ENCODE peak calls at places on chromosomes 13 and 19, in five cellular contexts. L, A, J, X and D are unnamed samples.

GRCh38 chr13:36133950-36134349 is 2.8 kb upstream of the DCLK1 start:
- DNase-seq in L (no peak), J (no peak), A (no peak), X (no peak), D (no peak)

GRCh38 chr19:48868196-48868886 is at the start of gene PLEKHA4:
- DNase-seq in X (peak; percentile 54), A (no peak), L (no peak), J (no peak), D (peak; percentile 90)

GRCh38 chr13:99540530-99540929 is 39.3 kb downstream of the TM9SF2 start:
- DNase-seq in L (no peak), X (no peak), J (no peak), A (no peak), D (no peak)

GRCh38 chr13:53068841-53069520 is 40.4 kb downstream of the OLFM4 start:
- DNase-seq in A (no peak), X (no peak), L (no peak), J (no peak), D (no peak)

GRCh38 chr19:38731654-38732301 is 12.5 kb downstream of the CAPN12 start:
- DNase-seq in X (no peak), L (no peak), J (no peak), A (no peak), D (no peak)

GRCh38 chr13:107650081-107650701 is 565.1 kb downstream of the LIG4 start:
- DNase-seq in A (no peak), L (no peak), X (peak; percentile 1), J (no peak), D (peak; percentile 61)

GRCh38 chr13:74129500-74130144 is 4.6 kb downstream of the KLF12 start:
- DNase-seq in L (peak; percentile 19), A (peak; percentile 64), J (peak; percentile 56), X (peak; percentile 6), D (peak; percentile 63)

GRCh38 chr13:45321230-45321629 is 19.8 kb downstream of the TPT1 start:
- DNase-seq in A (no peak), L (no peak), J (no peak), X (no peak), D (no peak)

GRCh38 chr13:111424134-111424533 is 103.7 kb downstream of the TEX29 start:
- DNase-seq in A (no peak), L (no peak), J (no peak), X (no peak), D (no peak)

GRCh38 chr13:46146898-46147297 is 35.1 kb downstream of the LCP1 start:
- DNase-seq in L (no peak), J (no peak), A (no peak), X (peak; percentile 29), D (peak; percentile 5)

GRCh38 chr13:70088926-70089325 is 18.7 kb upstream of the ATXN8OS start:
- DNase-seq in X (no peak), J (no peak), A (no peak), L (no peak), D (no peak)

GRCh38 chr13:96551540-96551939 is 442.7 kb downstream of the OXGR1 start:
- DNase-seq in J (no peak), X (no peak), A (no peak), L (no peak), D (peak; percentile 17)

GRCh38 chr13:94192576-94192975 is 286.9 kb downstream of the DCT start:
- DNase-seq in X (peak; percentile 12), L (no peak), A (no peak), J (no peak), D (peak; percentile 10)

GRCh38 chr19:39047076-39047475 is 14.7 kb upstream of the FBXO27 start:
- DNase-seq in L (no peak), J (no peak), A (no peak), X (no peak), D (no peak)

GRCh38 chr13:98839826-98840769 is 87.6 kb upstream of the SLC15A1 start:
- DNase-seq in X (peak; percentile 26), A (peak; percentile 8), L (peak; percentile 9), J (peak; percentile 13), D (peak; percentile 62)

GRCh38 chr13:41916173-41916954 is 44.5 kb downstream of the VWA8 start:
- DNase-seq in A (peak; percentile 12), X (peak; percentile 82), L (no peak), J (peak; percentile 40), D (no peak)

GRCh38 chr13:75802161-75802560 is 166.0 kb downstream of the LMO7 start:
- DNase-seq in J (peak; percentile 9), X (no peak), L (no peak), A (no peak), D (no peak)

GRCh38 chr13:97298816-97299215 is 76.7 kb downstream of the MBNL2 start:
- DNase-seq in L (no peak), J (no peak), X (no peak), A (no peak), D (no peak)

GRCh38 chr19:42386974-42387707 is 3.0 kb downstream of the CNFN start:
- DNase-seq in L (peak; percentile 56), X (peak; percentile 83), J (peak; percentile 58), A (peak; percentile 66), D (peak; percentile 84)

GRCh38 chr19:44686896-44687295 is 12.1 kb upstream of the CEACAM16 start:
- DNase-seq in L (no peak), J (no peak), A (no peak), X (no peak), D (no peak)

GRCh38 chr13:42880241-42880640 is 98.9 kb downstream of the FAM216B start:
- DNase-seq in L (no peak), J (no peak), X (no peak), A (no peak), D (no peak)

GRCh38 chr19:7894612-7895309 is 6.5 kb downstream of the LRRC8E start:
- DNase-seq in J (no peak), L (no peak), A (no peak), X (no peak), D (no peak)

GRCh38 chr19:29694669-29695627 is 20.1 kb downstream of the C19orf12 start:
- DNase-seq in J (peak; percentile 81), A (peak; percentile 82), X (peak; percentile 26), L (peak; percentile 78), D (peak; percentile 80)

GRCh38 chr13:99605417-99606321 is 104.4 kb downstream of the TM9SF2 start:
- DNase-seq in L (peak; percentile 16), J (no peak), X (no peak), A (no peak), D (peak; percentile 34)

GRCh38 chr19:16143399-16144215 is at the start of gene HSH2D:
- DNase-seq in X (peak; percentile 78), J (peak; percentile 81), L (peak; percentile 65), A (peak; percentile 76), D (no peak)

GRCh38 chr19:55368701-55369563 is 1.3 kb downstream of the IL11 start:
- DNase-seq in L (no peak), A (no peak), J (no peak), X (peak; percentile 57), D (peak; percentile 66)

GRCh38 chr13:96988441-96988840 is 5.8 kb downstream of the OXGR1 start:
- DNase-seq in X (no peak), L (no peak), J (no peak), A (no peak), D (no peak)

GRCh38 chr19:29678484-29679106 is 13.3 kb downstream of the PLEKHF1 start:
- DNase-seq in A (no peak), J (no peak), L (no peak), X (no peak), D (peak; percentile 62)

GRCh38 chr19:10888421-10888866 is 17.1 kb downstream of the CARM1 start:
- DNase-seq in L (no peak), X (no peak), A (no peak), J (no peak), D (no peak)

GRCh38 chr13:69856331-69856730 is 251.3 kb upstream of the ATXN8OS start:
- DNase-seq in X (no peak), L (no peak), A (no peak), J (no peak), D (no peak)

GRCh38 chr13:43787998-43788397 is 1.2 kb upstream of the ENOX1 start:
- DNase-seq in L (no peak), J (no peak), A (no peak), X (no peak), D (no peak)

DNA sequence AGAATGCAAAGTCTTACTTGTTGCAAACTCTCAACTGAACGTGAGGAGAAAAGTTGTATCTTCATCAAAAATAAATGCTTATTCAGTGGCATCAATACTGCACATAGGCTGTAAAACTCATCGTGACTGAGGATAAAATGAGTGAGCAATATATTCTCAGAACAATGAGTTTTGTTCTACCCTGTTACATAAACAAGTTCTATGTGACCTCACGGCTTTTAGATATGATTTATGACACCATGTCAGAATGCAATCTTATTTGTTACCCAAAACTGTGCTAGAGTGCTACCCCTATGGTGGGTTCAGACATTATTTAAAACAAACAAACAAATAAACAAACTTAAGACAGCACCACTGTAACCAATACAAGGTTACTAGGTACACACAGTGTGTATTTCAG is 55.4 kb downstream of the FOXO1 start:
- DNase-seq in J (no peak), L (no peak), A (no peak), X (peak; percentile 21), D (no peak)
- H3K4me3 ChIP-seq in J (peak overlapping the region; percentile 21), L (no peak overlapping the region), A (no peak overlapping the region), X (no peak overlapping the region), D (no peak overlapping the region)

DNA sequence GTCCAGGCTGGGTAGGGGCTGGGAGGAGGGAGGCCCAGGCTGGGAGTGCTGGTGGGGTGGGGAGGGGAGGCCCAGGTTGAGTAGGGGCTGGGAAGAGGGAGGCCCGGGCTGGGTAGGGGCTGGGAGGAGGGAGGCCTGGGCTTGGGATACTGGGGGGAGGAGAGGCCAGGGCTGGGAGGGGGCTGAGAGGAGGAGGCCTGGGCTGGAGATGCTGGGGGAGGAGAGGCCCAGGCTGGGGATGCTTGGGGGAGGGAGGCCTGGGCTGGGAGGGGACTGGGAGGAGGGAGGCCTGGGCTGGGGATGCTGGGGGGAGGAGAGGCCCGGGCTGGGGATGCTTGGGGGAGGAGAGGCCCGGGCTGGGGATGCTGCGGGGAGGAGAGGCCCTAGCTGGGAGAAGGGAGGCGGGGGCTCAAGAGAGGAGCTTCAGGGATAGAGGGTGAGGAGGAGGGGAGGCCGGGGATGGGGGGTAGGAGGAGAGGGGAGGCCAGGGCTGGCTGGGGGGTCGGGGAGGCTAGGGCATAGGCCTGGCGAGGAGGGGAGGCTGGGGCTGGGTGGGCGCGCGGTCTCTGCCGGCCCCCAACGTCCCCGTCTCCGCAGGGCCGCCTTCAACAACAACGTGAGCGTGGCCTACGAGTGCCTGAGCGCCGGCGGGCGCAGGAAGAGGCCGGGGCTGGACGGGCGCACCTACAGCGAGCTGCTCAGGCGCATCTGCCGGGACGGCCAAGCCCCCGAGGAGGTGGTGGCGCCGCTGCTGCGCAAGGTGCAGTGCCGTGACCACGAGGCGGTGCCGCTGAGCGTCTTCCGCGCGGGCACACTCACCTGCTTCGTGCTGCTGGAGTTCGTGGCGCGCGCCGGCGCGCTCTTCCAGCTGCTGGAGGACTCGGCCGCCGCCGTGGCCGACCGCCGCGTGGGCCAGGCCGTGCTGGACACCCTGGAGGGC is 11.3 kb downstream of the TPGS1 start:
- DNase-seq in A (peak; percentile 64), X (no peak), L (peak; percentile 33), J (peak; percentile 68), D (no peak)
- H3K36me3 ChIP-seq in A (no peaks in the 10 kb centered on the region), X (no peaks in the 10 kb centered on the region), L (no peaks in the 10 kb centered on the region), J (no peaks in the 10 kb centered on the region), D (no peaks in the 10 kb centered on the region)

DNA sequence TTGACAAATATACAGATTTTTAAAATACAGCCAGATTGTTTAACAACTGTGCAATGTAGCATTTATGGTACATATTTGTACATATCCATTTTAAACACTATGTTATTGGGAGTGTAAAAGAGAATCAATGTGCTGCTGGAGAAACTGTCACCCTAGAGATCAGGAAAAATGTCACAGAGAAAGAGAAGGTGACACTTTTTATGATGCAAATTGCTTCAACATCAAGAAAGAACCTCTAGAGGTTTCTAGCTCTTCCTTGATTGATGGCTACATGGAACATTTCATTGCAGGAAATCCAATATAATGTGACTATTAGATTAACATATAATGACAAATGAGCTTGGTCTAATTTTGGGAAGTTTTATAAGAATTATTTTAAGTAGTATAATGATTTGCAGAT is 1491.2 kb upstream of the PCDH20 start:
- DNase-seq in J (no peak), L (no peak), X (no peak), A (no peak), D (no peak)
- H3K9me3 ChIP-seq in J (no peaks in the 10 kb centered on the region), L (no peaks in the 10 kb centered on the region), X (no peaks in the 10 kb centered on the region), A (no peaks in the 10 kb centered on the region), D (no peaks in the 10 kb centered on the region)

GRCh38 chr19:3480383-3481091 is at the start of gene SMIM24:
- DNase-seq in L (no peak), J (no peak), X (no peak), A (no peak), D (no peak)
- H3K4me3 ChIP-seq in L (no peak within 1 kb of the TSS), J (no peak within 1 kb of the TSS), X (peak within 1 kb of the TSS; percentile 22), A (no peak within 1 kb of the TSS), D (no peak within 1 kb of the TSS)